ENCODE peak calls at places on chromosomes 5 and 9, in four cellular contexts. B is naive thymus-derived CD4-positive, alpha-beta T cell; G is right lobe of liver; C is AML-193. U is an unnamed sample.
A peak's percentile ranks its signal among the peaks of the same experiment; 100 is the strongest.

GRCh38 chr9:16238730-16239129 is 631.7 kb downstream of the BNC2 start:
- DNase-seq in B (no peak), G (no peak), C (no peak), U (no peak)

GRCh38 chr5:139725073-139725830 is 70.4 kb upstream of the PSD2 start:
- DNase-seq in B (no peak), G (no peak), C (no peak), U (no peak)

GRCh38 chr9:125332527-125332926 is 70.9 kb downstream of the GAPVD1 start:
- DNase-seq in B (no peak), G (no peak), C (no peak), U (no peak)

GRCh38 chr9:99269429-99269828 is 47.3 kb downstream of the SEC61B start:
- DNase-seq in B (no peak), G (no peak), C (no peak), U (no peak)

GRCh38 chr5:178104492-178104891 is 8.8 kb upstream of the N4BP3 start:
- DNase-seq in B (no peak), G (no peak), C (no peak), U (no peak)

GRCh38 chr5:124570285-124571035 is 176.0 kb downstream of the ZNF608 start:
- DNase-seq in B (no peak), G (no peak), C (no peak), U (no peak)

GRCh38 chr5:142888469-142889085 is 118.4 kb downstream of the ARHGAP26 start:
- DNase-seq in B (no peak), G (no peak), C (peak; percentile 29), U (peak; percentile 16)

GRCh38 chr5:135441919-135442318 is 5.2 kb downstream of the DCANP1 start:
- DNase-seq in B (no peak), G (peak; percentile 25), C (no peak), U (no peak)

GRCh38 chr5:58582004-58582403 is 871 bp upstream of the RAB3C start:
- DNase-seq in B (no peak), G (no peak), C (peak; percentile 16), U (no peak)

GRCh38 chr5:2739360-2740050 is 12.0 kb downstream of the IRX2 start:
- DNase-seq in B (no peak), G (no peak), C (no peak), U (no peak)

GRCh38 chr9:83935276-83935890 is 14.2 kb upstream of the KIF27 start:
- DNase-seq in B (no peak), G (no peak), C (no peak), U (no peak)

GRCh38 chr5:58244819-58245478 is 214.9 kb downstream of the PLK2 start:
- DNase-seq in B (no peak), G (no peak), C (no peak), U (no peak)

GRCh38 chr9:1871486-1872181 is 143.5 kb upstream of the SMARCA2 start:
- DNase-seq in B (no peak), G (no peak), C (no peak), U (no peak)

U was measured in HL-60.